ENCODE peak calls at places on chromosome 12, in five cellular contexts. One of them, this sample, is unnamed.

GRCh38 chr12:130633771-130634170 is 82.3 kb downstream of the RIMBP2 start:
- DNase-seq in GM12892: no peak
- DNase-seq in NB4: no peak
- DNase-seq in endothelial cell of umbilical vein: no peak
- DNase-seq in GM12878: no peak
- DNase-seq in this sample: no peak

GRCh38 chr12:57816001-57816854 is 2.3 kb downstream of the AVIL start:
- DNase-seq in GM12892: no peak
- DNase-seq in NB4: no peak
- DNase-seq in endothelial cell of umbilical vein: no peak
- DNase-seq in GM12878: no peak
- DNase-seq in this sample: no peak

GRCh38 chr12:28933176-28933575 is 215.9 kb upstream of the FAR2 start:
- DNase-seq in GM12892: no peak
- DNase-seq in NB4: no peak
- DNase-seq in endothelial cell of umbilical vein: peak
- DNase-seq in GM12878: no peak
- DNase-seq in this sample: no peak

GRCh38 chr12:32502693-32503510 is 103.5 kb downstream of the FGD4 start:
- DNase-seq in GM12892: no peak
- DNase-seq in NB4: peak
- DNase-seq in endothelial cell of umbilical vein: peak
- DNase-seq in GM12878: no peak
- DNase-seq in this sample: no peak

GRCh38 chr12:8420506-8420905 is 35.3 kb upstream of the CLEC6A start:
- DNase-seq in GM12892: no peak
- DNase-seq in NB4: no peak
- DNase-seq in endothelial cell of umbilical vein: no peak
- DNase-seq in GM12878: no peak
- DNase-seq in this sample: no peak

GRCh38 chr12:49369723-49370145 is 2.5 kb downstream of the SPATS2 start:
- DNase-seq in GM12892: peak
- DNase-seq in NB4: peak
- DNase-seq in endothelial cell of umbilical vein: peak
- DNase-seq in GM12878: peak
- DNase-seq in this sample: peak

GRCh38 chr12:125142601-125143000 is 77.4 kb downstream of the AACS start:
- DNase-seq in GM12892: no peak
- DNase-seq in NB4: no peak
- DNase-seq in endothelial cell of umbilical vein: no peak
- DNase-seq in GM12878: no peak
- DNase-seq in this sample: no peak

GRCh38 chr12:57524814-57525614 is 2.4 kb downstream of the MBD6 start:
- DNase-seq in GM12892: no peak
- DNase-seq in NB4: no peak
- DNase-seq in endothelial cell of umbilical vein: no peak
- DNase-seq in GM12878: no peak
- DNase-seq in this sample: no peak

GRCh38 chr12:57142727-57143126 is 4.7 kb downstream of the LRP1-AS start:
- DNase-seq in GM12892: no peak
- DNase-seq in NB4: no peak
- DNase-seq in endothelial cell of umbilical vein: no peak
- DNase-seq in GM12878: no peak
- DNase-seq in this sample: no peak

GRCh38 chr12:98228619-98229538 is 286.5 kb upstream of the TMPO start:
- DNase-seq in GM12892: no peak
- DNase-seq in NB4: no peak
- DNase-seq in endothelial cell of umbilical vein: no peak
- DNase-seq in GM12878: no peak
- DNase-seq in this sample: no peak

GRCh38 chr12:116123511-116124258 is 153.8 kb downstream of the MED13L start:
- DNase-seq in GM12892: no peak
- DNase-seq in NB4: peak
- DNase-seq in endothelial cell of umbilical vein: peak
- DNase-seq in GM12878: no peak
- DNase-seq in this sample: peak

GRCh38 chr12:459430-460258 is at the start of gene B4GALNT3:
- DNase-seq in GM12892: peak
- DNase-seq in NB4: peak
- DNase-seq in endothelial cell of umbilical vein: no peak
- DNase-seq in GM12878: no peak
- DNase-seq in this sample: peak

GRCh38 chr12:108826807-108827721 is 30.3 kb downstream of the SSH1 start:
- DNase-seq in GM12892: no peak
- DNase-seq in NB4: no peak
- DNase-seq in endothelial cell of umbilical vein: peak
- DNase-seq in GM12878: no peak
- DNase-seq in this sample: peak

GRCh38 chr12:126436041-126436440 is 1370.8 kb downstream of the AACS start:
- DNase-seq in GM12892: no peak
- DNase-seq in NB4: no peak
- DNase-seq in endothelial cell of umbilical vein: no peak
- DNase-seq in GM12878: no peak
- DNase-seq in this sample: no peak

GRCh38 chr12:1932264-1932777 is 13.9 kb upstream of the CACNA2D4 start:
- DNase-seq in GM12892: no peak
- DNase-seq in NB4: peak
- DNase-seq in endothelial cell of umbilical vein: no peak
- DNase-seq in GM12878: no peak
- DNase-seq in this sample: no peak

GRCh38 chr12:143964-144649 is 69.8 kb downstream of the SLC6A12 start:
- DNase-seq in GM12892: no peak
- DNase-seq in NB4: no peak
- DNase-seq in endothelial cell of umbilical vein: no peak
- DNase-seq in GM12878: no peak
- DNase-seq in this sample: peak

DNA sequence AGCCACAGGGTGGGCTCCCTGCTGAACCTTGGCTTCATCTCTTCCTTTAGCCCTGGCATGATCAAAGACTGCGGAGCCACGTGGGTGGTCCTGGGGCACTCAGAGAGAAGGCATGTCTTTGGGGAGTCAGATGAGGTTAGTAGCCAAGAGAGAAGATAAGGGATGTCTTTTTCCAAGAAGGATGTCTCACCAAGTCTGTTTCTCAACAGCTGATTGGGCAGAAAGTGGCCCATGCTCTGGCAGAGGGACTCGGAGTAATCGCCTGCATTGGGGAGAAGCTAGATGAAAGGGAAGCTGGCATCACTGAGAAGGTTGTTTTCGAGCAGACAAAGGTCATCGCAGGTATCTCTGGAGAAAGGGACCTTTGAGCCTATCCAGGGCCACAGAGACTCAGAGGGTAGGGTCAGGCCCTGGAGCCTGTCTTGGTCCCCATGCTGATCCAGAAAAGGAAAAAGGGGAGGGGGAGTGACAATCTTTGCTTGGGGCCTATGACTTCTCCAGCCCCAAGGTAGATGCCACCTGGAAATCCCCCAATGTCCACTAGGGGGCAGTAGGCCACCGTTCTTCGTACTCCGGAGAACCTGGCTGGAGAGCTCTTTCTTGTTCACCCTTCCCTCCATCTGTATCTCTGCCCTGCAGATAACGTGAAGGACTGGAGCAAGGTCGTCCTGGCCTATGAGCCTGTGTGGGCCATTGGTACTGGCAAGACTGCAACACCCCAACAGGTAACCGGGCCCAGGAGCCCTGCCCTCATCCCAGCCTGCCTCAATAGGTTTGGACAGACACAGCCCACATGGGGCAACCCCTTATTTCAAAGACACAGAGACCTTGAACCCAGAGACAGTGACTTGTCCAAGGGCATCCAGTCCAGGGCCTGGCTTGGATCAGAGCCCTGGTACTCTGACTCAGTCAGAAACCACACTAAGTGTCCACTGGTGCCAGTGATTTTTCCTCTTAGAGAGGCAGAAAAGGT is 2.0 kb downstream of the TPI1 start:
- DNase-seq in GM12892: peak
- DNase-seq in NB4: peak
- DNase-seq in endothelial cell of umbilical vein: peak
- DNase-seq in GM12878: peak
- DNase-seq in this sample: peak
- TF ChIP-seq POLR2A in GM12892: no peak
- TF ChIP-seq POLR2A in NB4: no peak
- TF ChIP-seq POLR2A in endothelial cell of umbilical vein: no peak
- TF ChIP-seq POLR2A in GM12878: no peak
- TF ChIP-seq POLR2A in this sample: peak

GRCh38 chr12:46522141-46522540 is 149.6 kb upstream of the SLC38A2 start:
- DNase-seq in GM12892: no peak
- DNase-seq in NB4: no peak
- DNase-seq in endothelial cell of umbilical vein: no peak
- DNase-seq in GM12878: no peak
- DNase-seq in this sample: no peak

GRCh38 chr12:46526231-46526630 is 153.7 kb upstream of the SLC38A2 start:
- DNase-seq in GM12892: no peak
- DNase-seq in NB4: no peak
- DNase-seq in endothelial cell of umbilical vein: no peak
- DNase-seq in GM12878: no peak
- DNase-seq in this sample: no peak

GRCh38 chr12:46523863-46524770 is 151.5 kb upstream of the SLC38A2 start:
- DNase-seq in GM12892: no peak
- DNase-seq in NB4: no peak
- DNase-seq in endothelial cell of umbilical vein: peak
- DNase-seq in GM12878: no peak
- DNase-seq in this sample: peak

GRCh38 chr12:46523446-46523845 is 150.9 kb upstream of the SLC38A2 start:
- DNase-seq in GM12892: no peak
- DNase-seq in NB4: no peak
- DNase-seq in endothelial cell of umbilical vein: no peak
- DNase-seq in GM12878: no peak
- DNase-seq in this sample: no peak

GRCh38 chr12:46524778-46525177 is 152.2 kb upstream of the SLC38A2 start:
- DNase-seq in GM12892: no peak
- DNase-seq in NB4: no peak
- DNase-seq in endothelial cell of umbilical vein: peak
- DNase-seq in GM12878: no peak
- DNase-seq in this sample: no peak
- TF ChIP-seq POLR2A in GM12892: no peak
- TF ChIP-seq POLR2A in NB4: no peak
- TF ChIP-seq POLR2A in endothelial cell of umbilical vein: no peak
- TF ChIP-seq POLR2A in GM12878: no peak
- TF ChIP-seq POLR2A in this sample: no peak

GRCh38 chr12:51391047-51391837 is at the start of gene GALNT6:
- DNase-seq in GM12892: peak
- DNase-seq in NB4: peak
- DNase-seq in endothelial cell of umbilical vein: peak
- DNase-seq in GM12878: no peak
- DNase-seq in this sample: peak
- TF ChIP-seq POLR2A in GM12892: peak
- TF ChIP-seq POLR2A in NB4: peak
- TF ChIP-seq POLR2A in endothelial cell of umbilical vein: no peak
- TF ChIP-seq POLR2A in GM12878: peak
- TF ChIP-seq POLR2A in this sample: peak

GRCh38 chr12:4293942-4294505 is 20.5 kb downstream of the CCND2 start:
- DNase-seq in GM12892: no peak
- DNase-seq in NB4: no peak
- DNase-seq in endothelial cell of umbilical vein: no peak
- DNase-seq in GM12878: no peak
- DNase-seq in this sample: no peak

GRCh38 chr12:4300870-4301269 is 20.1 kb upstream of the TIGAR start:
- DNase-seq in GM12892: no peak
- DNase-seq in NB4: no peak
- DNase-seq in endothelial cell of umbilical vein: no peak
- DNase-seq in GM12878: no peak
- DNase-seq in this sample: no peak

GRCh38 chr12:4293299-4293941 is 19.9 kb downstream of the CCND2 start:
- DNase-seq in GM12892: no peak
- DNase-seq in NB4: no peak
- DNase-seq in endothelial cell of umbilical vein: no peak
- DNase-seq in GM12878: no peak
- DNase-seq in this sample: no peak

GRCh38 chr12:4296749-4297148 is 23.2 kb downstream of the CCND2 start:
- DNase-seq in GM12892: no peak
- DNase-seq in NB4: no peak
- DNase-seq in endothelial cell of umbilical vein: no peak
- DNase-seq in GM12878: no peak
- DNase-seq in this sample: no peak

GRCh38 chr12:4297617-4298016 is 23.4 kb upstream of the TIGAR start:
- DNase-seq in GM12892: no peak
- DNase-seq in NB4: no peak
- DNase-seq in endothelial cell of umbilical vein: no peak
- DNase-seq in GM12878: no peak
- DNase-seq in this sample: no peak
- TF ChIP-seq POLR2A in GM12892: peak
- TF ChIP-seq POLR2A in NB4: no peak
- TF ChIP-seq POLR2A in endothelial cell of umbilical vein: no peak
- TF ChIP-seq POLR2A in GM12878: peak
- TF ChIP-seq POLR2A in this sample: no peak

DNA sequence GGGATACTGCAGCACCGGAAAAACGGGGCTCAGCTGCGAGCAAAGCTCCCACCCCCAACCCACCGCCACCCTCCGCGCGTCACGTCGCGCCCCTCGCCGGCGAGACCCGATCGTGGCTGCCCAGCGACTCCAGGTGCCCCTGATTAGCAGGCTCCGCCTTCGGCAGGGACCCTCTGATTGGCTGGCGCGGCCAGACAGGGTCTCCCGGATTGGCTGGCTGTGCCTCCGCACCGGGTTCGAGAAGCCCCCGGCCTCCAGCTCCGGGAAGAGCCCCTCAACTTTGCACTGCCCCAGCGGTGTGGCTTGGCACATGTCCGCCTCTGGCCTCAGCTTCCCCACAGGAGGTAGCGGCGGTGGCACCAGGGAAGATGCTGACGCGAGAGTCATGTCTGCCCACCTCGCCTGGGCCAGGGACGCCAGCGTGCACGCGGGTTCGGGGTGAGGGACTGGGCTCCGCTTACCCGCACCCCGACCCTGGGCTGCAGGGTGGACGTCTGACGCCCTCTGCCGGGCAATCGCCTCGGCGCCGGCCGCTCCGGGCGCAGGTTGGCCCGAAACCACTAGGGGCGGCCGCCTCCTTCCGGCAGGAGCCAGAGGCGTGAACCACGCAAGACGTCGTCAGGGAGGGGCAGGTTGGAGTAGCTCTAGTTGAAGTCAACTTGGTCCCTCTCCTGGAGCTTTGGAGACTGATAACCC is 496 bp upstream of the RHOF start:
- DNase-seq in GM12892: peak
- DNase-seq in NB4: peak
- DNase-seq in endothelial cell of umbilical vein: peak
- DNase-seq in GM12878: peak
- DNase-seq in this sample: peak
- TF ChIP-seq POLR2A in GM12892: peak
- TF ChIP-seq POLR2A in NB4: peak
- TF ChIP-seq POLR2A in endothelial cell of umbilical vein: peak
- TF ChIP-seq POLR2A in GM12878: peak
- TF ChIP-seq POLR2A in this sample: no peak